ENCODE peak calls at places on chromosome 15, in seven cellular contexts. V is CD8-positive, alpha-beta T cell; M is NCI-H748 treated with DMSO at 0.1 percent for 48 hours; G is activated T-cell treated with anti-CD3 and anti-CD28 coated beads for 1 hour; Z is GOT3; H is neural progenitor cell; B is fibroblast of pulmonary artery. E is an unnamed sample.

GRCh38 chr15:57551717-57552677 is 39.7 kb upstream of the MYZAP start:
- DNase-seq in V (no peak), M (no peak), G (no peak), Z (no peak), H (peak; percentile 82), B (peak; percentile 90), E (peak; percentile 95)

GRCh38 chr15:90959894-90960293 is 5.2 kb downstream of the RCCD1 start:
- DNase-seq in V (no peak), M (no peak), G (no peak), Z (no peak), H (no peak), B (peak; percentile 21), E (peak; percentile 33)

GRCh38 chr15:81281176-81281735 is 42.7 kb downstream of the STARD5 start:
- DNase-seq in V (no peak), M (no peak), G (no peak), Z (no peak), H (no peak), B (no peak), E (no peak)

GRCh38 chr15:31392761-31393401 is 66.2 kb downstream of the KLF13 start:
- DNase-seq in V (no peak), M (no peak), G (no peak), Z (no peak), H (peak; percentile 56), B (no peak), E (no peak)

GRCh38 chr15:96166223-96167200 is 164.0 kb upstream of the NR2F2 start:
- DNase-seq in V (no peak), M (no peak), G (no peak), Z (no peak), H (peak; percentile 48), B (no peak), E (no peak)

GRCh38 chr15:59722451-59722850 is 33.3 kb upstream of the BNIP2 start:
- DNase-seq in V (no peak), M (no peak), G (no peak), Z (no peak), H (no peak), B (no peak), E (no peak)

GRCh38 chr15:57747206-57747605 is 40.7 kb downstream of the POLR2M start:
- DNase-seq in V (no peak), M (no peak), G (peak; percentile 2), Z (no peak), H (no peak), B (no peak), E (no peak)

GRCh38 chr15:100457201-100457600 is 71.5 kb downstream of the CERS3 start:
- DNase-seq in V (no peak), M (no peak), G (no peak), Z (no peak), H (peak; percentile 24), B (peak; percentile 35), E (peak; percentile 7)

GRCh38 chr15:99631256-99631655 is 65.5 kb downstream of the MEF2A start:
- DNase-seq in V (no peak), M (no peak), G (no peak), Z (no peak), H (no peak), B (no peak), E (no peak)

GRCh38 chr15:76566276-76566675 is 229.7 kb downstream of the ISL2 start:
- DNase-seq in V (no peak), M (no peak), G (no peak), Z (no peak), H (no peak), B (no peak), E (peak; percentile 16)

GRCh38 chr15:63583027-63583426 is 14.2 kb upstream of the FBXL22 start:
- DNase-seq in V (no peak), M (no peak), G (no peak), Z (no peak), H (no peak), B (peak; percentile 63), E (peak; percentile 83)

GRCh38 chr15:90419738-90420487 is 31.9 kb downstream of the IQGAP1 start:
- DNase-seq in V (no peak), M (no peak), G (no peak), Z (no peak), H (no peak), B (peak; percentile 77), E (peak; percentile 91)

GRCh38 chr15:94704421-94704820 is 473.1 kb downstream of the MCTP2 start:
- DNase-seq in V (no peak), M (no peak), G (no peak), Z (no peak), H (no peak), B (no peak), E (no peak)